ENCODE peak calls at places on chromosomes 3 and 15, in five cellular contexts. Z is upper lobe of right lung, C is NCI-H1417, U is NCI-H774, L is HT1080. P is an unnamed sample.

GRCh38 chr15:63056843-63057242 is 14.3 kb downstream of the TPM1 start:
- DNase-seq in Z (no peak), C (no peak), U (no peak), L (no peak), P (no peak)

GRCh38 chr3:8658326-8659212 is 14.0 kb upstream of the SSUH2 start:
- DNase-seq in Z (peak; percentile 89), C (peak; percentile 38), U (peak; percentile 44), L (peak; percentile 48), P (no peak)

GRCh38 chr15:38941399-38941953 is 376.9 kb upstream of the RASGRP1 start:
- DNase-seq in Z (no peak), C (peak; percentile 1), U (no peak), L (peak; percentile 40), P (no peak)

GRCh38 chr3:137762674-137763593 is 1.2 kb upstream of the SOX14 start:
- DNase-seq in Z (no peak), C (no peak), U (no peak), L (no peak), P (no peak)

GRCh38 chr3:43028678-43029490 is 49.8 kb downstream of the GASK1A start:
- DNase-seq in Z (no peak), C (no peak), U (no peak), L (no peak), P (no peak)

GRCh38 chr3:150956376-150956775 is 16.2 kb downstream of the CLRN1 start:
- DNase-seq in Z (no peak), C (no peak), U (no peak), L (peak; percentile 62), P (no peak)

GRCh38 chr3:190972840-190973270 is 110.4 kb upstream of the GMNC start:
- DNase-seq in Z (no peak), C (no peak), U (no peak), L (peak; percentile 50), P (no peak)

GRCh38 chr15:73924258-73924921 is 1.9 kb upstream of the LOXL1 start:
- DNase-seq in Z (no peak), C (peak; percentile 72), U (no peak), L (peak; percentile 95), P (no peak)

GRCh38 chr3:141370065-141370533 is 1.8 kb downstream of the ZBTB38 start:
- DNase-seq in Z (no peak), C (peak; percentile 15), U (peak; percentile 70), L (peak; percentile 98), P (no peak)

GRCh38 chr15:73955326-73955725 is 29.1 kb downstream of the LOXL1 start:
- DNase-seq in Z (peak; percentile 16), C (no peak), U (no peak), L (no peak), P (no peak)

GRCh38 chr3:154778057-154778456 is 302.1 kb upstream of the MME start:
- DNase-seq in Z (no peak), C (no peak), U (no peak), L (no peak), P (no peak)

GRCh38 chr15:61598655-61599054 is 369.6 kb upstream of the RORA start:
- DNase-seq in Z (no peak), C (peak; percentile 8), U (peak; percentile 36), L (no peak), P (no peak)

GRCh38 chr3:157786216-157786615 is 283.0 kb upstream of the VEPH1 start:
- DNase-seq in Z (no peak), C (no peak), U (no peak), L (peak; percentile 86), P (no peak)

GRCh38 chr3:81299486-81299885 is 462.0 kb downstream of the GBE1 start:
- DNase-seq in Z (no peak), C (no peak), U (no peak), L (no peak), P (no peak)

GRCh38 chr15:81176291-81176893 is 20.3 kb upstream of the IL16 start:
- DNase-seq in Z (no peak), C (no peak), U (no peak), L (no peak), P (no peak)

GRCh38 chr15:74417230-74417629 is 16.5 kb downstream of the SEMA7A start:
- DNase-seq in Z (no peak), C (no peak), U (no peak), L (peak; percentile 87), P (no peak)

GRCh38 chr3:63979093-63979492 is 44.2 kb downstream of the PSMD6 start:
- DNase-seq in Z (no peak), C (no peak), U (no peak), L (no peak), P (no peak)

GRCh38 chr15:96503276-96503675 is 172.8 kb downstream of the NR2F2 start:
- DNase-seq in Z (no peak), C (no peak), U (no peak), L (no peak), P (no peak)

GRCh38 chr15:94638183-94638582 is 406.8 kb downstream of the MCTP2 start:
- DNase-seq in Z (no peak), C (peak; percentile 41), U (peak; percentile 1), L (no peak), P (no peak)

GRCh38 chr15:63712828-63713520 is 115.8 kb downstream of the FBXL22 start:
- DNase-seq in Z (no peak), C (no peak), U (no peak), L (no peak), P (no peak)